ENCODE peak calls at places on chromosomes 12 and 14, in five cellular contexts. L is hepatocyte, Y is GM06990, Z is left ventricle myocardium inferior, V is fibroblast of villous mesenchyme. X is an unnamed sample.

GRCh38 chr12:52473738-52474137 is at the start of gene KRT6C:
- DNase-seq in V (no peak), L (peak; percentile 32), Y (no peak), Z (no peak), X (no peak)

GRCh38 chr12:96134200-96134599 is 60.0 kb upstream of the ELK3 start:
- DNase-seq in Z (no peak), V (no peak), L (no peak), Y (no peak), X (no peak)

GRCh38 chr14:22569106-22569748 is 19.8 kb downstream of the DAD1 start:
- DNase-seq in Y (no peak), L (no peak), V (no peak), Z (no peak), X (no peak)

GRCh38 chr14:50397461-50398196 is 948 bp upstream of the CDKL1 start:
- DNase-seq in V (no peak), L (no peak), Z (no peak), Y (peak; percentile 7), X (no peak)

GRCh38 chr12:90027889-90028570 is 319.4 kb upstream of the ATP2B1 start:
- DNase-seq in V (peak; percentile 84), Y (no peak), Z (no peak), L (no peak), X (no peak)

GRCh38 chr12:23376238-23376637 is 573.2 kb downstream of the SOX5 start:
- DNase-seq in L (no peak), V (no peak), Z (no peak), Y (no peak), X (no peak)

GRCh38 chr12:114986178-114986714 is 302.3 kb upstream of the TBX3 start:
- DNase-seq in Y (no peak), L (no peak), Z (no peak), V (no peak), X (no peak)

GRCh38 chr14:25431211-25432076 is 381.5 kb upstream of the STXBP6 start:
- DNase-seq in V (peak; percentile 1), Y (no peak), L (peak; percentile 59), Z (no peak), X (no peak)

GRCh38 chr14:73249564-73250316 is 12.4 kb downstream of the PAPLN start:
- DNase-seq in Z (no peak), Y (no peak), L (no peak), V (no peak), X (no peak)

GRCh38 chr14:32203928-32204357 is 874 bp upstream of the RNU6-8 start:
- DNase-seq in Y (peak; percentile 36), V (peak; percentile 8), L (no peak), Z (peak; percentile 21), X (no peak)

GRCh38 chr12:12798480-12798879 is 13.0 kb downstream of the APOLD1 start:
- DNase-seq in Y (no peak), V (no peak), Z (no peak), L (peak; percentile 47), X (no peak)
- TF ChIP-seq CTCF in Y (no peak), V (no peak), Z (no peak), L (no peak), X (no peak)

GRCh38 chr12:27723212-27723611 is 12.6 kb downstream of the MRPS35 start:
- DNase-seq in L (no peak), V (no peak), Y (no peak), Z (no peak), X (no peak)
- TF ChIP-seq CTCF in L (no peak), V (no peak), Y (no peak), Z (no peak), X (no peak)

GRCh38 chr12:131865196-131865875 is 29.1 kb upstream of the ULK1 start:
- DNase-seq in L (no peak), V (no peak), Z (no peak), Y (no peak), X (no peak)
- TF ChIP-seq CTCF in L (no peak), V (no peak), Z (no peak), Y (no peak), X (no peak)

GRCh38 chr14:103884854-103885253 is 37.5 kb upstream of the PPP1R13B start:
- DNase-seq in L (no peak), Z (no peak), Y (no peak), V (no peak), X (no peak)

GRCh38 chr14:103887557-103888115 is 40.3 kb upstream of the PPP1R13B start:
- DNase-seq in L (no peak), Z (no peak), V (no peak), Y (no peak), X (no peak)

GRCh38 chr14:103885509-103885932 is 38.1 kb upstream of the PPP1R13B start:
- DNase-seq in Z (no peak), L (no peak), V (no peak), Y (no peak), X (no peak)

GRCh38 chr14:103887170-103887501 is 39.8 kb upstream of the PPP1R13B start:
- DNase-seq in Y (no peak), Z (no peak), V (no peak), L (no peak), X (no peak)

GRCh38 chr14:103886304-103887169 is 39.2 kb upstream of the PPP1R13B start:
- DNase-seq in Z (no peak), V (peak; percentile 17), Y (no peak), L (peak; percentile 71), X (no peak)
- TF ChIP-seq CTCF in Z (no peak), V (peak; percentile 31), Y (no peak), L (peak; percentile 54), X (no peak)